ENCODE peak calls at places on chromosomes 2 and 18, in eight cellular contexts. X, V, F, C, K, O, U and Z are unnamed samples.

GRCh38 chr18:49924293-49924983 is 111.1 kb upstream of the ACAA2 start:
- DNase-seq in C (no peak), O (no peak), X (no peak), U (no peak), V (peak), K (no peak), F (no peak), Z (no peak)

GRCh38 chr18:61825386-61825785 is 67.4 kb downstream of the RNF152 start:
- DNase-seq in C (peak), O (no peak), F (no peak), U (no peak), X (no peak), K (no peak), V (no peak), Z (peak)

GRCh38 chr2:80519699-80520291 is 215.2 kb upstream of the LRRTM1 start:
- DNase-seq in F (no peak), U (no peak), K (no peak), O (no peak), C (no peak), V (no peak), X (no peak), Z (no peak)

GRCh38 chr2:113734187-113734586 is 22.3 kb downstream of the SLC35F5 start:
- DNase-seq in K (no peak), U (no peak), V (no peak), O (no peak), C (no peak), X (no peak), F (no peak), Z (no peak)

GRCh38 chr18:23862071-23862470 is 152.5 kb upstream of the TTC39C start:
- DNase-seq in O (no peak), U (no peak), X (no peak), V (no peak), K (no peak), F (no peak), C (peak), Z (peak)

GRCh38 chr2:148875387-148876051 is 492 bp downstream of the KIF5C start:
- DNase-seq in X (no peak), C (no peak), O (no peak), K (no peak), U (no peak), F (peak), V (no peak), Z (no peak)

GRCh38 chr2:241759091-241759807 is 17.4 kb upstream of the GAL3ST2 start:
- DNase-seq in F (no peak), V (no peak), K (no peak), X (no peak), C (no peak), U (no peak), O (no peak), Z (no peak)

GRCh38 chr2:240166761-240167587 is 26.5 kb upstream of the OTOS start:
- DNase-seq in F (no peak), U (no peak), C (no peak), V (no peak), K (no peak), X (no peak), O (no peak), Z (no peak)

GRCh38 chr2:20524412-20525040 is 77.7 kb downstream of the RHOB start:
- DNase-seq in C (no peak), O (no peak), X (no peak), V (peak), F (peak), U (no peak), K (no peak), Z (no peak)

GRCh38 chr2:189440947-189441708 is at the start of gene WDR75:
- DNase-seq in U (peak), V (peak), O (peak), F (peak), C (peak), X (peak), K (peak), Z (peak)

GRCh38 chr18:55857961-55858360 is 270.0 kb upstream of the TCF4 start:
- DNase-seq in C (no peak), X (no peak), U (no peak), V (no peak), O (no peak), K (no peak), F (no peak), Z (no peak)

DNA sequence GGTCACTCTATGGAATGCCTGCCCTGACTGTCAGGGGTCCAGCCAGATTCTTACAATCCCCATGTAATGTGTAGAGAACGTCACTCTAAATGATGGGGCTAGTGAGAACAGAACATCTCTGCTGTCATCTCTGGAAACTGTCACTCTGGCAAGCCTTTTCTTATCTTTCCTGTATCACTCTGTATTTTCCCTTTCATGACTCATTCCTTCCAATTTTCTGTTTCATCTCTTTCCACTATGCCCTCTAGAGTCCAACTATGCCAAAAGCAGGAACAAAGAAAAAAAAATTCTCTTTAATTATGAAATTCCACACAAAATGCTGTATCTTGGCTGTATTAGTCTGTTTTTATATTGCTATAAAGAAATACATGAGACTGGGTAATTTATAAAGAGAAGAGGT is 608.8 kb downstream of the ADCYAP1 start:
- DNase-seq in K (no peak), F (no peak), C (no peak), X (no peak), V (no peak), U (no peak), O (no peak), Z (no peak)
- TF ChIP-seq CTCF in K (peak), F (no peak), C (no peak), X (no peak), V (no peak), U (no peak), O (no peak), Z (peak)

GRCh38 chr2:172464340-172465129 is 37.1 kb downstream of the ITGA6 start:
- DNase-seq in X (no peak), F (no peak), V (no peak), C (no peak), U (no peak), O (no peak), K (no peak), Z (no peak)

GRCh38 chr2:172465417-172466334 is 38.3 kb downstream of the ITGA6 start:
- DNase-seq in U (peak), C (peak), F (peak), X (peak), K (no peak), O (peak), V (peak), Z (peak)

GRCh38 chr2:172461591-172462392 is 34.4 kb downstream of the ITGA6 start:
- DNase-seq in F (peak), O (peak), U (no peak), C (peak), V (peak), K (no peak), X (peak), Z (no peak)

GRCh38 chr2:172460780-172461201 is 33.4 kb downstream of the ITGA6 start:
- DNase-seq in X (no peak), C (peak), V (no peak), F (no peak), O (no peak), U (no peak), K (no peak), Z (no peak)

DNA sequence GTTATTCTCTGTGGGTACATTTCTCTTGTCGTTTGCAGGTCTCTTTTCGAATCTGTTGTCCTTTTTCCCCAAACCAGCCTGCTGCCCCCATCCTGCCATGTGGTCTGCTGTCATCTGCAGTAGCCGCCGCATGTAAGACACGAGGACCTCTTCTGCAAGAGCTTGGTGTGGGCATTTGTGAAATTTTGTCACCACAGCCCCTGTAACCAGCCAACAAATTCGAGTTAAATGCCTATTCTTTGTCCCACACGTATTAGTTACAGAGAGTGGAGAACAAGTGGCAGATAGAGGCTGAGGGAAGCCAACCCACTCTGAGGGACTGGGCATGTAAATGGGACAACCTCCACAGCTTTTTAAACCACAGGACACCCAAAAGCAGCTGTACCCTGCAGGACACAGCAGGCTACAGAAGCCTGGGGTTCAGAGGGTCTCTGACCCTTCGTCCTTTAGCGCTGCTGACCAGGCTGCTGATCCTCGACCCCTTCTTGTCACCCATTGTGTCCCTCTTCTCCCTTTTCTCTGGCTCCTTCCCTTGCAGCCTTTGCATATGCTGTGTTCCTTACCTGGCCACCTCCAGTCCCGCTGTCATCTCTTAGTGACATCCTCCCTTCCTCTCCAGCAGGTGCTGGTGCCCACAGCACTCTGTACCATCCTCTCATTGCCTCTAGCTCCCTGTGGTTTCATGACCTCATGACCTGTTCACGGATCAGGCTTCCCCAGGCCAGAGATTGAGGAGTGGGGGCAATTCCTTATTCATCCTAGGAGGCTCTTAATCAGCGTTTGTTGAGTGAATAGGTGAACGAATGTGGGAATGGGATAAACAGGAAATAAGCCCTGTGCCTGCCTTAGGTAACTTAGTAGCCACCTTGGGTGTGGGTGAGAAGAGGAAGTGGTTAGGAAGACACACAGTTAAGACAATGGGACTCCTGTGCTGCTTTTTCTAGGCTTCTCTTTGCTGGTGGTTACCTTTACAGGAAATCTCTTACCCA is 35.3 kb downstream of the ITGA6 start:
- DNase-seq in X (no peak), U (no peak), C (no peak), F (no peak), V (no peak), K (no peak), O (no peak), Z (no peak)
- TF ChIP-seq CTCF in X (no peak), U (peak), C (no peak), F (peak), V (no peak), K (no peak), O (peak), Z (no peak)

GRCh38 chr2:220676695-220677094 is 895.4 kb downstream of the EPHA4 start:
- DNase-seq in K (no peak), C (no peak), F (no peak), O (no peak), V (no peak), U (no peak), X (no peak), Z (no peak)

GRCh38 chr2:220669324-220669723 is 902.8 kb downstream of the EPHA4 start:
- DNase-seq in F (no peak), O (no peak), C (no peak), K (no peak), U (no peak), X (no peak), V (no peak), Z (no peak)

GRCh38 chr2:220673475-220673874 is 898.6 kb downstream of the EPHA4 start:
- DNase-seq in O (no peak), X (no peak), K (no peak), V (no peak), U (no peak), F (no peak), C (no peak), Z (no peak)

GRCh38 chr2:220670461-220670979 is 901.6 kb downstream of the EPHA4 start:
- DNase-seq in F (no peak), V (no peak), K (no peak), O (no peak), C (no peak), X (no peak), U (no peak), Z (no peak)

GRCh38 chr2:220674033-220674432 is 898.1 kb downstream of the EPHA4 start:
- DNase-seq in C (no peak), K (no peak), O (no peak), V (no peak), X (no peak), F (no peak), U (no peak), Z (no peak)
- TF ChIP-seq CTCF in C (peak), K (peak), O (peak), V (no peak), X (no peak), F (no peak), U (no peak), Z (peak)

DNA sequence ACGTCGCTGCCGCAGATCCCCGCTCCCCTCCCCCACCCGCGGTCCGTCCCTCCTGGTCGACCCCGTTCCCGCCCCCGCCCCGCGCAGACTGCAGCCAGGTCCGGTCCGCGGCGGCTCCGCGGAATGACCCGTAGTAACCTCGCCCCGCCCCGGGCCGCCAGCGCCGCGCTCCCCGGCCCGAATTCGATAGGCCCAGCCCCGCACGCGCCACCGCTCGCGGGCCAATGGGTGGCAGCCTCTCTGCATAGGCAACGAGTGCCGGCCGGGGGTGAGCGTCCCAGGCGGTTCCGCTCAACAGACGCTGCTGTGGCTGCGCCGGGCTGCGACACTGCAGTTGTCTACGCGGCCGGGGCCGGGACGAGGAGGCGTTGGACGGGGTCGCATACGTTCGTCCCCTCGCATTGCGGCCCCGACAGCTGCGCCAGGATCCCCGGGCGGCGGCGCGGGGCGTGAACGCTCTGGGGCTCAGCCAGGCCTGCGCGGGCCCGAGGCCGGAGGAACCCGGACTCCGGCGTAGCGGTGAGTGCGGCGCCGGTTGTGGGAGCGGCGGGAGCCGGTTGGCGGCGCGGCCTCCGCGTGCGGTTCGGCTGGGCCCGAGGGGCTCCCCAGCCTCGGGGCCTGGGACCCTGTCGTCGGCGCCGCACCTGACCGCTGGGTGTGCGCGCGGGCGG is at the start of gene ACSL3:
- DNase-seq in X (peak), K (peak), F (peak), O (peak), C (peak), U (no peak), V (peak), Z (peak)
- TF ChIP-seq CTCF in X (peak), K (no peak), F (no peak), O (peak), C (no peak), U (peak), V (peak), Z (peak)

GRCh38 chr2:237324446-237325236 is 89.3 kb downstream of the COL6A3 start:
- DNase-seq in C (peak), X (no peak), K (no peak), O (no peak), U (no peak), F (no peak), V (peak), Z (no peak)
- TF ChIP-seq CTCF in C (no peak), X (no peak), K (no peak), O (no peak), U (no peak), F (no peak), V (no peak), Z (no peak)

GRCh38 chr2:3689998-3690748 is 13.2 kb upstream of the DCDC2C start:
- DNase-seq in O (no peak), X (no peak), U (no peak), F (no peak), C (no peak), V (no peak), K (no peak), Z (no peak)

GRCh38 chr2:3696542-3696941 is 6.8 kb upstream of the DCDC2C start:
- DNase-seq in U (no peak), C (no peak), F (no peak), K (no peak), O (no peak), X (no peak), V (no peak), Z (no peak)

GRCh38 chr2:3692375-3692774 is 11.0 kb upstream of the DCDC2C start:
- DNase-seq in O (no peak), X (no peak), V (no peak), F (no peak), C (no peak), U (peak), K (peak), Z (no peak)
- TF ChIP-seq CTCF in O (peak), X (peak), V (no peak), F (peak), C (no peak), U (peak), K (peak), Z (peak)

DNA sequence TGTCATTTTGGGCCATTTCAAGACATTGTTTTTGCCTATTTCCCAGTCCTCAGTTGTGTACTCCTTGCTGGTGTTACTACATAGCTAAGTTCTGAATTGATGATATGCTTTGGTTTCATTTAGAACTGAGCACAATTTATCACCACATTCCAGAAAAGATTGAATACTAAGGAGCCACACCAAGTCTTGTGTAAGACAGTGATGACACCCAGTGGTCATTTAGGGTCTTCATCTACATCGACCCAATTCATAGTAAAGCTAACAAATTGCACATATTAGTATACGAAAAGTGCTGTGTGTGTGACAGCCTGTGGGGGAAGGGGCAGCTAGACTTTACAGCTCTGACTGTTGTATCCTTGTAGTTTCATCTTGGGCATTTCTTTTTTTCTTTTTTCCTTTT is 10.9 kb upstream of the DLX2 start:
- DNase-seq in X (no peak), C (peak), K (no peak), F (no peak), O (no peak), V (no peak), U (no peak), Z (peak)
- TF ChIP-seq CTCF in X (peak), C (peak), K (peak), F (peak), O (peak), V (peak), U (peak), Z (peak)

DNA sequence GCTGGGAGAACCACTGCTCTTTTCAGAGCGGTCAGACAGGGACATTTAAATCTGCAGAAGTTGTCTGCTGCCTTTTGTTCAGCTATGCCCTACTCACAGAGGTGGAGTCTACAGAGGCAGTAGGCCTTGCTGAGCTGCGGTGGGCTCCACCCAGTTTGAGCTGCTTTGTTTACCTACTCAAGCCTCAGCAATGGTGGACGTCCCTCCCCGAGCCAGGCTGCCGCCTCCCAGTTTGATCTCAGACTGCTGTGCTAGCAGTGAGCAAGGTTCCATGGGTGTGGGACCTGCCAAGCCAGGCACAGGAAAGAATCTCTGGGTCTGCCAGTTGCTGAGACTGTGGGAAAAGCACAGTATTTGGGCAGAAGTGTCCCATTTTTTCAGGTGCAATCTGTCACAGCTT is 21.8 kb downstream of the GALNT5 start:
- DNase-seq in X (peak), C (no peak), U (no peak), O (no peak), K (no peak), F (no peak), V (no peak), Z (no peak)
- TF ChIP-seq CTCF in X (no peak), C (no peak), U (no peak), O (no peak), K (no peak), F (no peak), V (no peak), Z (no peak)